ENCODE peak calls at places on chromosomes 3 and 15, in four cellular contexts. L is EL, D is T-helper 2 cell, X is MM.1S. R is an unnamed sample.

GRCh38 chr3:36648241-36649034 is 115.9 kb downstream of the DCLK3 start:
- DNase-seq in X (no peak), D (no peak), L (peak), R (no peak)

GRCh38 chr3:141796436-141797166 is 33.4 kb downstream of the GRK7 start:
- DNase-seq in L (no peak), X (peak), D (peak), R (no peak)

GRCh38 chr15:57994468-57995154 is 70.9 kb downstream of the ALDH1A2 start:
- DNase-seq in D (no peak), X (no peak), L (peak), R (no peak)

GRCh38 chr3:22269827-22270226 is 518.8 kb upstream of the ZNF385D start:
- DNase-seq in D (no peak), X (no peak), L (peak), R (no peak)

GRCh38 chr3:129650256-129650872 is 43.9 kb upstream of the PLXND1 start:
- DNase-seq in X (peak), D (peak), L (peak), R (no peak)

GRCh38 chr3:167861649-167862048 is 126.1 kb downstream of the SERPINI1 start:
- DNase-seq in L (no peak), D (no peak), X (no peak), R (no peak)

GRCh38 chr3:42746455-42747450 is 26.3 kb downstream of the CCDC13 start:
- DNase-seq in L (no peak), X (no peak), D (no peak), R (no peak)

GRCh38 chr15:33028495-33028894 is 166.0 kb downstream of the FMN1 start:
- DNase-seq in L (peak), D (no peak), X (no peak), R (no peak)

GRCh38 chr3:57876632-57877031 is 120.5 kb downstream of the SLMAP start:
- DNase-seq in X (no peak), D (no peak), L (no peak), R (no peak)

GRCh38 chr15:89494941-89495637 is 1.3 kb downstream of the RHCG start:
- DNase-seq in D (no peak), X (peak), L (peak), R (no peak)

GRCh38 chr3:155230382-155230781 is 63.1 kb downstream of the STRIT1 start:
- DNase-seq in D (no peak), L (no peak), X (no peak), R (no peak)

GRCh38 chr15:80643296-80643965 is 51.7 kb upstream of the ABHD17C start:
- DNase-seq in X (no peak), L (peak), D (no peak), R (no peak)

GRCh38 chr15:59372352-59373211 is at the start of gene MYO1E:
- DNase-seq in X (no peak), L (peak), D (peak), R (peak)

GRCh38 chr3:194685723-194686413 is at the start of gene FAM43A:
- DNase-seq in D (peak), L (peak), X (peak), R (peak)

GRCh38 chr15:39666671-39667070 is 85.8 kb downstream of the THBS1 start:
- DNase-seq in L (peak), X (no peak), D (no peak), R (no peak)

GRCh38 chr3:104596054-104596453 is 770.7 kb upstream of the ALCAM start:
- DNase-seq in L (peak), X (no peak), D (no peak), R (no peak)

GRCh38 chr15:72389231-72389630 is 8.9 kb upstream of the TMEM202 start:
- DNase-seq in X (no peak), L (no peak), D (no peak), R (no peak)

GRCh38 chr15:40347559-40348470 is 3.0 kb upstream of the PHGR1 start:
- DNase-seq in X (no peak), D (no peak), L (no peak), R (no peak)

GRCh38 chr3:5294360-5294759 is 106.9 kb downstream of the EDEM1 start:
- DNase-seq in D (no peak), L (peak), X (no peak), R (no peak)

GRCh38 chr3:104514776-104515175 is 851.9 kb upstream of the ALCAM start:
- DNase-seq in X (no peak), L (no peak), D (no peak), R (no peak)

GRCh38 chr3:132726341-132726823 is 4.2 kb upstream of the NPHP3 start:
- DNase-seq in X (peak), D (peak), L (peak), R (peak)

GRCh38 chr3:159620873-159621272 is 367.8 kb upstream of the IL12A start:
- DNase-seq in D (no peak), L (peak), X (no peak), R (no peak)

GRCh38 chr3:159941043-159941994 is 47.3 kb upstream of the IL12A start:
- DNase-seq in X (no peak), D (no peak), L (peak), R (no peak)

GRCh38 chr3:163508212-163508611 is 1570.1 kb downstream of the SI start:
- DNase-seq in D (no peak), X (no peak), L (no peak), R (peak)

GRCh38 chr3:130442284-130442683 is 74.7 kb upstream of the COL6A6 start:
- DNase-seq in X (no peak), D (no peak), L (no peak), R (no peak)

GRCh38 chr15:66898656-66899402 is 166.6 kb upstream of the SMAD3 start:
- DNase-seq in X (no peak), L (no peak), D (no peak), R (no peak)

GRCh38 chr3:138898301-138898700 is 48.6 kb downstream of the FOXL2 start:
- DNase-seq in D (no peak), L (peak), X (no peak), R (no peak)

GRCh38 chr3:76152028-76152427 is 366.7 kb upstream of the ZNF717 start:
- DNase-seq in X (no peak), D (no peak), L (no peak), R (no peak)

GRCh38 chr15:71588746-71589145 is 221.6 kb upstream of the NR2E3 start:
- DNase-seq in L (peak), X (no peak), D (no peak), R (no peak)

GRCh38 chr3:141828487-141829284 is 47.8 kb upstream of the ATP1B3 start:
- DNase-seq in D (no peak), L (peak), X (no peak), R (peak)

GRCh38 chr15:66655511-66655910 is 46.5 kb upstream of the SMAD6 start:
- DNase-seq in X (no peak), D (no peak), L (no peak), R (no peak)

GRCh38 chr15:38688761-38689160 is 124.1 kb upstream of the RASGRP1 start:
- DNase-seq in D (peak), X (no peak), L (no peak), R (no peak)

GRCh38 chr15:50431204-50431603 is 7.0 kb downstream of the USP8 start:
- DNase-seq in X (no peak), L (peak), D (no peak), R (no peak)

GRCh38 chr3:108096506-108097325 is 5.9 kb upstream of the CD47 start:
- DNase-seq in X (no peak), D (no peak), L (no peak), R (no peak)

GRCh38 chr3:87473944-87474343 is 197.6 kb upstream of the POU1F1 start:
- DNase-seq in X (no peak), D (no peak), L (no peak), R (no peak)

GRCh38 chr3:56309465-56309864 is 158.8 kb downstream of the ERC2 start:
- DNase-seq in L (no peak), D (no peak), X (no peak), R (no peak)